ENCODE peak calls at places on chromosomes 4 and X, in five cellular contexts. Z, Q, L, E and G are unnamed samples.

GRCh38 chrX:68732906-68733493 is 85.5 kb downstream of the STARD8 start:
- DNase-seq in Q (peak; percentile 12), Z (peak; percentile 44), L (peak; percentile 38), E (peak; percentile 38), G (no peak)

GRCh38 chr4:142091085-142091513 is 454.7 kb downstream of the IL15 start:
- DNase-seq in Q (peak; percentile 41), L (no peak), Z (no peak), E (peak; percentile 16), G (no peak)

GRCh38 chr4:3285558-3286334 is 7.1 kb upstream of the RGS12 start:
- DNase-seq in Z (no peak), L (no peak), Q (no peak), E (no peak), G (no peak)

GRCh38 chrX:362937-363620 is 23.6 kb downstream of the PPP2R3B start:
- DNase-seq in E (no peak), Q (no peak), L (no peak), Z (no peak), G (no peak)

GRCh38 chr4:184544711-184545409 is 70.5 kb upstream of the IRF2 start:
- DNase-seq in Q (no peak), Z (no peak), E (no peak), L (no peak), G (no peak)

GRCh38 chrX:50747471-50747900 is 66.5 kb downstream of the SHROOM4 start:
- DNase-seq in E (peak; percentile 6), Q (no peak), Z (no peak), L (no peak), G (no peak)

GRCh38 chr4:110165382-110166285 is 32.8 kb downstream of the ELOVL6 start:
- DNase-seq in L (peak; percentile 9), Z (peak; percentile 36), Q (peak; percentile 56), E (no peak), G (peak; percentile 28)

GRCh38 chr4:87758278-87758677 is 41.1 kb upstream of the IBSP start:
- DNase-seq in L (no peak), Z (no peak), E (no peak), Q (no peak), G (no peak)

GRCh38 chrX:68942141-68942540 is 113.3 kb downstream of the EFNB1 start:
- DNase-seq in Q (no peak), L (no peak), E (no peak), Z (no peak), G (no peak)

GRCh38 chr4:102759835-102760644 is 728 bp downstream of the MANBA start:
- DNase-seq in Z (no peak), Q (no peak), L (no peak), E (peak; percentile 21), G (no peak)

GRCh38 chr4:110108470-110108869 is 89.9 kb downstream of the ELOVL6 start:
- DNase-seq in Z (no peak), E (no peak), Q (no peak), L (no peak), G (no peak)

GRCh38 chrX:68909945-68910344 is 81.1 kb downstream of the EFNB1 start:
- DNase-seq in Z (no peak), Q (no peak), E (no peak), L (no peak), G (no peak)

GRCh38 chr4:1210971-1211370 is 38.0 kb downstream of the CTBP1 start:
- DNase-seq in Z (no peak), Q (no peak), L (no peak), E (no peak), G (no peak)

GRCh38 chr4:88104902-88105610 is 53.4 kb downstream of the ABCG2 start:
- DNase-seq in L (no peak), Q (peak; percentile 38), Z (no peak), E (no peak), G (no peak)

GRCh38 chr4:84150177-84150576 is 348.9 kb downstream of the NKX6-1 start:
- DNase-seq in Q (no peak), Z (no peak), E (no peak), L (no peak), G (no peak)

GRCh38 chr4:180538384-180539052 is 1704.7 kb upstream of the TENM3 start:
- DNase-seq in L (no peak), E (no peak), Z (no peak), Q (no peak), G (no peak)

GRCh38 chrX:108307408-108308085 is 130.7 kb downstream of the COL4A6 start:
- DNase-seq in E (no peak), Q (no peak), Z (no peak), L (no peak), G (no peak)

GRCh38 chr4:98625399-98625798 is 33.0 kb downstream of the TSPAN5 start:
- DNase-seq in E (no peak), L (no peak), Z (no peak), Q (no peak), G (no peak)

GRCh38 chrX:12955882-12956703 is 18.8 kb upstream of the TMSB4X start:
- DNase-seq in E (no peak), L (no peak), Q (no peak), Z (peak; percentile 49), G (peak; percentile 66)